ENCODE peak calls at places on chromosomes 13 and 19, in nine cellular contexts. One of them, this sample, is unnamed.

GRCh38 chr19:39032164-39032918 is at the start of gene FBXO27:
- DNase-seq in neural progenitor cell: peak
- DNase-seq in hepatocyte: peak
- DNase-seq in tibial nerve: no peak
- DNase-seq in spleen: no peak
- DNase-seq in mammary epithelial cell: no peak
- DNase-seq in astrocyte: no peak
- DNase-seq in stomach: no peak
- DNase-seq in brain microvascular endothelial cell: no peak
- DNase-seq in this sample: peak

GRCh38 chr19:2922987-2923386 is 21.8 kb downstream of the ZNF77 start:
- DNase-seq in neural progenitor cell: peak
- DNase-seq in hepatocyte: peak
- DNase-seq in tibial nerve: no peak
- DNase-seq in spleen: no peak
- DNase-seq in mammary epithelial cell: peak
- DNase-seq in astrocyte: no peak
- DNase-seq in stomach: no peak
- DNase-seq in brain microvascular endothelial cell: no peak
- DNase-seq in this sample: no peak

GRCh38 chr19:14437578-14438140 is 4.6 kb downstream of the PKN1 start:
- DNase-seq in neural progenitor cell: no peak
- DNase-seq in hepatocyte: no peak
- DNase-seq in tibial nerve: no peak
- DNase-seq in spleen: no peak
- DNase-seq in mammary epithelial cell: no peak
- DNase-seq in astrocyte: no peak
- DNase-seq in stomach: no peak
- DNase-seq in brain microvascular endothelial cell: peak
- DNase-seq in this sample: no peak

GRCh38 chr19:39410620-39411005 is 1.9 kb upstream of the PLEKHG2 start:
- DNase-seq in neural progenitor cell: peak
- DNase-seq in hepatocyte: peak
- DNase-seq in tibial nerve: no peak
- DNase-seq in spleen: no peak
- DNase-seq in mammary epithelial cell: peak
- DNase-seq in astrocyte: no peak
- DNase-seq in stomach: no peak
- DNase-seq in brain microvascular endothelial cell: no peak
- DNase-seq in this sample: no peak

GRCh38 chr13:113023217-113023597 is 54.2 kb downstream of the MCF2L start:
- DNase-seq in neural progenitor cell: no peak
- DNase-seq in hepatocyte: peak
- DNase-seq in tibial nerve: no peak
- DNase-seq in spleen: no peak
- DNase-seq in mammary epithelial cell: no peak
- DNase-seq in astrocyte: peak
- DNase-seq in stomach: no peak
- DNase-seq in brain microvascular endothelial cell: peak
- DNase-seq in this sample: no peak

GRCh38 chr13:51614350-51614786 is 30.1 kb downstream of the WDFY2 start:
- DNase-seq in neural progenitor cell: no peak
- DNase-seq in hepatocyte: no peak
- DNase-seq in tibial nerve: no peak
- DNase-seq in spleen: peak
- DNase-seq in mammary epithelial cell: no peak
- DNase-seq in astrocyte: no peak
- DNase-seq in stomach: no peak
- DNase-seq in brain microvascular endothelial cell: no peak
- DNase-seq in this sample: peak

GRCh38 chr13:81606074-81606473 is 1265.1 kb upstream of the SPRY2 start:
- DNase-seq in neural progenitor cell: no peak
- DNase-seq in hepatocyte: no peak
- DNase-seq in tibial nerve: no peak
- DNase-seq in spleen: no peak
- DNase-seq in mammary epithelial cell: no peak
- DNase-seq in astrocyte: no peak
- DNase-seq in stomach: no peak
- DNase-seq in brain microvascular endothelial cell: no peak
- DNase-seq in this sample: no peak

GRCh38 chr13:103466761-103467160 is 400.5 kb upstream of the SLC10A2 start:
- DNase-seq in neural progenitor cell: no peak
- DNase-seq in hepatocyte: no peak
- DNase-seq in tibial nerve: no peak
- DNase-seq in spleen: no peak
- DNase-seq in mammary epithelial cell: no peak
- DNase-seq in astrocyte: no peak
- DNase-seq in stomach: no peak
- DNase-seq in brain microvascular endothelial cell: no peak
- DNase-seq in this sample: no peak

GRCh38 chr19:903266-903797 is 9.7 kb downstream of the R3HDM4 start:
- DNase-seq in neural progenitor cell: peak
- DNase-seq in hepatocyte: no peak
- DNase-seq in tibial nerve: no peak
- DNase-seq in spleen: no peak
- DNase-seq in mammary epithelial cell: no peak
- DNase-seq in astrocyte: peak
- DNase-seq in stomach: no peak
- DNase-seq in brain microvascular endothelial cell: no peak
- DNase-seq in this sample: no peak

DNA sequence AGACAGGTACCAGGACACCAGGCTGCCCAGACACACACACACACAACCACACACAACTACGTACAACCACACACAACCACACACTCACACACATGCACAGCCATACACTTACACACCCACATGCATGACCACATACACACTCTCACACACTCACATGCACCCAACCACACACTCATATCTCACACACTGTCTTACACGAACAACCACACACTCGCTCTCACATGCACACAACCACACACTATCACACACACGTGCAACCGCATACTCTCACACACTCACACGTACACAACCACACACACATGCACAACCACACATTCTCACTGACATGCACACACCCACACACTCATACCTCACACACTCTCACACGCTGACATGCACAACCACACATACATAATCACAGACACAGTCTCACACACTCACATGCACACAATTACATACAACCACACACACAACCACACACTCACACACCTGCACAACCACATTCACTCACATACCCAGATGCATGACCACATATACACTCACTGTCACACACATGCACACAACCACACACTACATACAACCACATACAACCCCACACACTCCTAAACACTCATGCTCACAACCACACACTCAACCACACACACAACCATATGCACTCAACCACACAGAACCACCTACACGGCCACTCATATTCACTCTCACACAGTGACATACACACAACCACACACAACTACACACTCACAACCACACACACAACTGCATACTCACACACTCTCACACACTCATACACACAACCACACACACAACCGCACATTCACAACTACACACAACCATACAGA is 7.6 kb upstream of the SLC7A10 start:
- DNase-seq in neural progenitor cell: no peak
- DNase-seq in hepatocyte: no peak
- DNase-seq in tibial nerve: no peak
- DNase-seq in spleen: peak
- DNase-seq in mammary epithelial cell: no peak
- DNase-seq in astrocyte: no peak
- DNase-seq in stomach: no peak
- DNase-seq in brain microvascular endothelial cell: no peak
- DNase-seq in this sample: no peak
- H3K4me3 ChIP-seq in neural progenitor cell: no peak
- H3K4me3 ChIP-seq in hepatocyte: no peak
- H3K4me3 ChIP-seq in tibial nerve: no peak
- H3K4me3 ChIP-seq in spleen: no peak
- H3K4me3 ChIP-seq in mammary epithelial cell: no peak
- H3K4me3 ChIP-seq in astrocyte: no peak
- H3K4me3 ChIP-seq in stomach: no peak
- H3K4me3 ChIP-seq in brain microvascular endothelial cell: no peak
- H3K4me3 ChIP-seq in this sample: no peak

DNA sequence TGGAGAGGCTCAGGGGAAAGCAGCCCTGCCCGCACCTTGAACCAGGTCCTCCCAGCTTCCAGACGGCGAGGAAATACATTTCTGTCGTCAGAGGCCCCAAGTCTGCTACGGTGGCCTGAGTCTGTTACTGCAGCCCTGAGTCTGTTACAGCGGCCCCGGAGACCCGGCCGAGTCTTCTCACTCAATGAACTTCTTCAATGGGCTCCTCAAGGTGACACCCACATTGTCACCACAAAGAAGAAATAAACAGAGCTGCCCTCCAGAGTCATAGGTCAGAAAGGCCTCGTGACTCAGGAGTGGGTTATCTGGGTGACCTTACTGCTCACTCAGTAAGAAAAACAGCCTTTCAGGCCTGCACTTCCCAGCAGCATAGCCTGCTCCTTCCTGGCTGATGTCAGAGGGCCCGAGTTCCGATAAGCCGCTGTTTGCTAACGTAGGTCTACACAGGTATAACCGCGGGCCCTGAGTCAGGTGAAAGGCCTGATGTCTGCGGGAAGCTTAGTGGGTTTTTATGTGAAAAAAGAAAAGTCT is 66.9 kb upstream of the TM9SF2 start:
- DNase-seq in neural progenitor cell: no peak
- DNase-seq in hepatocyte: peak
- DNase-seq in tibial nerve: no peak
- DNase-seq in spleen: no peak
- DNase-seq in mammary epithelial cell: no peak
- DNase-seq in astrocyte: no peak
- DNase-seq in stomach: peak
- DNase-seq in brain microvascular endothelial cell: no peak
- DNase-seq in this sample: no peak
- TF ChIP-seq CTCF in neural progenitor cell: no peak
- TF ChIP-seq CTCF in hepatocyte: no peak
- TF ChIP-seq CTCF in tibial nerve: no peak
- TF ChIP-seq CTCF in spleen: peak
- TF ChIP-seq CTCF in mammary epithelial cell: no peak
- TF ChIP-seq CTCF in astrocyte: no peak
- TF ChIP-seq CTCF in stomach: no peak
- TF ChIP-seq CTCF in brain microvascular endothelial cell: peak
- TF ChIP-seq CTCF in this sample: no peak

GRCh38 chr13:39349391-39349790 is 253.6 kb downstream of the LHFPL6 start:
- DNase-seq in neural progenitor cell: no peak
- DNase-seq in hepatocyte: no peak
- DNase-seq in tibial nerve: no peak
- DNase-seq in spleen: no peak
- DNase-seq in mammary epithelial cell: no peak
- DNase-seq in astrocyte: no peak
- DNase-seq in stomach: no peak
- DNase-seq in brain microvascular endothelial cell: no peak
- DNase-seq in this sample: no peak

GRCh38 chr13:39350461-39350881 is 252.5 kb downstream of the LHFPL6 start:
- DNase-seq in neural progenitor cell: peak
- DNase-seq in hepatocyte: no peak
- DNase-seq in tibial nerve: no peak
- DNase-seq in spleen: no peak
- DNase-seq in mammary epithelial cell: no peak
- DNase-seq in astrocyte: no peak
- DNase-seq in stomach: no peak
- DNase-seq in brain microvascular endothelial cell: no peak
- DNase-seq in this sample: no peak

GRCh38 chr13:39353988-39354387 is 249.0 kb downstream of the LHFPL6 start:
- DNase-seq in neural progenitor cell: no peak
- DNase-seq in hepatocyte: no peak
- DNase-seq in tibial nerve: no peak
- DNase-seq in spleen: no peak
- DNase-seq in mammary epithelial cell: peak
- DNase-seq in astrocyte: peak
- DNase-seq in stomach: no peak
- DNase-seq in brain microvascular endothelial cell: peak
- DNase-seq in this sample: no peak

DNA sequence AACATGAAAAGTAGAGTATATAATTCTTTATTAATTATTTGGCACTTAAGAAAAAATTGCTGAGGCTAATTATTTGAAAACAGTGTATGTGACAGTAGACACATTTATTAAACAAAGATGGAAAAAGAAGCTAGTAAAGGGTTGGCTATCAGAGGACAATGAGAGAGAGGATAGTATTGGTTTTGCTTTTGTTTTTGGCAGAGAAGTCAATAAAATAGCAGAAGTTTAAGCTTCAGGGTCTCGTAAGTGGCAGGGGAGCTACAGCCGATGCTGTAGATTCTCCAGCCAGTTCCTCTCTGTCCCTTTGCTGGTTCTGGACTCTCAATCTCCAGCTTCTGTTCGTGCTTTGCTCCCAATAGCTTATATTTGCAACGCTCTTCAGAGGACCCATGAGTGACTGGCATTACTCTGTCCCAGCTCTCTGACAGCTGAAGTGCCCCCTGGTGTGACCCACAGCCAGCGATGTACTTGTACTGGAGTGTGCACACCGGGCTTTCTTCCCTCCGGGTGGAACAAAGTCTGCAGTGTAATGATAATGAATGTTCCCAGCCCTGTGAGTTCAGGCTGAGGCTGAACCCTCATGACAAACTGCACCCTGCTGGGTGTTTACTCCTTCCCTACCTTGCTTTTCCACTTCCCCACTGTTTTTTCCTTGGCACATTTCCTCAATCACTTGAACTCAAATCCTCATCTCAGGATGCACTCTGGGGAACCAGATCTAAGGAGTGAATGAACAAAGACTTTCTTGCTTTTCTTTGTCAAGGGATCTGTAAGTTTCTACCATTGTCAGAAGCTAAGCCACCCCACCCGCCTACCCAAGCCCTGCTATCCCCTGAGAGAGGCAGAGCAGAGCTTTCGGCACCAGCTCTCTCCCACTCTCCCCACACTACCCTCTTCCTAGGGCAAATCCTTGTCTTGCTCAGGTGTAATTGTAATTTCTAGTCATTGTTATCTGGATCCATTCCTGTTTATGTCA is 254.8 kb downstream of the LHFPL6 start:
- DNase-seq in neural progenitor cell: peak
- DNase-seq in hepatocyte: peak
- DNase-seq in tibial nerve: no peak
- DNase-seq in spleen: no peak
- DNase-seq in mammary epithelial cell: no peak
- DNase-seq in astrocyte: no peak
- DNase-seq in stomach: no peak
- DNase-seq in brain microvascular endothelial cell: no peak
- DNase-seq in this sample: no peak
- H3K27ac ChIP-seq in neural progenitor cell: no peak
- H3K27ac ChIP-seq in hepatocyte: no peak
- H3K27ac ChIP-seq in tibial nerve: no peak
- H3K27ac ChIP-seq in spleen: no peak
- H3K27ac ChIP-seq in mammary epithelial cell: no peak
- H3K27ac ChIP-seq in astrocyte: no peak
- H3K27ac ChIP-seq in stomach: no peak
- H3K27ac ChIP-seq in brain microvascular endothelial cell: no peak
- H3K27ac ChIP-seq in this sample: no peak

DNA sequence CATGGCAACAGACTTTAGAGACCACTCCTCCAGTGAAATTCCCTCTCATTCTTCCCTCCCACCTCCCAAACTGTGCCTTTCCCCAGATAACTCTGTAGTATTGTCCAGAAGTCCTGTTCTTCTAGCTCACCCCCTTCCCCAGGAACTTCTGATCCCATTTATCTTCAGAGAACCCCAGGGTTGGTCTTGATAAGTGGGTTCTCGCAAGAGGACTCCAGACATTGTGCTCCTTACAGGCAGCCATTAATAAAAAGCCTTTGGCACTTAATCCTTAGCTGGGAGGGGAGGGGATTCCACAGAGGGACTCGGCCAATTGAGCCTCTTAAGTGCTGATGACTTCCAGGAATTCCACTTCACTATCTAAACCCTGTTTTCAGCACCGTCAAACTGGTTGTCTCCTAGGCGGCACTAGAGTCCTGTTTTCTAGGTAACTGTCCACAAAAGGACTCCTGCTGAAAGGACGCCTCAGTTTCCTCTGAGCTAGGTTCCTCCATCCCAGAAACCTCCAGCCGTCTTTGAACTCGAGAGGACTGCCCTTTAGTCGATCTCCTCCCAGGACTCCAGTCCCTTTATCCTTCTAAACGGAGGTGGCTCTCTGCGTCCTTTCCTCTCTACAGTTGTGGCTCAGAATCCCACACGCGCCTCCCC is 2.0 kb downstream of the LTBP4 start:
- DNase-seq in neural progenitor cell: peak
- DNase-seq in hepatocyte: peak
- DNase-seq in tibial nerve: no peak
- DNase-seq in spleen: no peak
- DNase-seq in mammary epithelial cell: peak
- DNase-seq in astrocyte: peak
- DNase-seq in stomach: no peak
- DNase-seq in brain microvascular endothelial cell: no peak
- DNase-seq in this sample: no peak
- H3K4me3 ChIP-seq in neural progenitor cell: peak
- H3K4me3 ChIP-seq in hepatocyte: no peak
- H3K4me3 ChIP-seq in tibial nerve: peak
- H3K4me3 ChIP-seq in spleen: peak
- H3K4me3 ChIP-seq in mammary epithelial cell: peak
- H3K4me3 ChIP-seq in astrocyte: peak
- H3K4me3 ChIP-seq in stomach: peak
- H3K4me3 ChIP-seq in brain microvascular endothelial cell: peak
- H3K4me3 ChIP-seq in this sample: peak